ENCODE peak calls at places on chromosomes 1 and 21, in nine cellular contexts. Z is stomach, P is MM.1S, U is suprapubic skin, M is transverse colon, N is ovary, J is pancreas, E is Panc1, Q is heart right ventricle. R is an unnamed sample.

GRCh38 chr1:244674446-244674845 is 21.5 kb downstream of the DESI2 start:
- DNase-seq in P (no peak), E (no peak), J (no peak), U (no peak), Q (no peak), N (no peak), Z (no peak), M (no peak), R (no peak)

GRCh38 chr21:24369751-24370150 is 1237.5 kb downstream of the MRPL39 start:
- DNase-seq in J (no peak), Q (no peak), E (no peak), P (no peak), U (no peak), M (no peak), Z (no peak), N (no peak), R (no peak)

GRCh38 chr1:68231627-68232303 is 558 bp downstream of the WLS start:
- DNase-seq in J (peak; percentile 67), Q (peak; percentile 48), N (peak; percentile 83), U (peak; percentile 84), P (peak; percentile 16), Z (peak; percentile 59), E (no peak), M (peak; percentile 69), R (no peak)

GRCh38 chr1:69777933-69778332 is 210.2 kb downstream of the LRRC7 start:
- DNase-seq in Z (no peak), E (no peak), M (no peak), P (no peak), U (no peak), Q (no peak), J (no peak), N (no peak), R (no peak)

GRCh38 chr1:38991638-38992449 is 768 bp downstream of the AKIRIN1 start:
- DNase-seq in M (peak; percentile 37), J (peak; percentile 62), E (no peak), Z (peak; percentile 27), U (no peak), P (no peak), N (peak; percentile 62), Q (peak; percentile 28), R (no peak)

GRCh38 chr1:1169429-1170214 is 4.1 kb upstream of the TTLL10 start:
- DNase-seq in Z (no peak), P (no peak), M (no peak), U (no peak), J (peak; percentile 73), Q (peak; percentile 7), N (no peak), E (no peak), R (no peak)

GRCh38 chr1:189962171-189962570 is 515.5 kb downstream of the BRINP3 start:
- DNase-seq in E (no peak), J (no peak), Z (no peak), N (no peak), Q (no peak), P (no peak), U (no peak), M (no peak), R (no peak)

GRCh38 chr1:115606305-115606704 is 35.5 kb upstream of the VANGL1 start:
- DNase-seq in U (no peak), P (no peak), Q (no peak), M (no peak), N (no peak), Z (no peak), E (no peak), J (no peak), R (no peak)

DNA sequence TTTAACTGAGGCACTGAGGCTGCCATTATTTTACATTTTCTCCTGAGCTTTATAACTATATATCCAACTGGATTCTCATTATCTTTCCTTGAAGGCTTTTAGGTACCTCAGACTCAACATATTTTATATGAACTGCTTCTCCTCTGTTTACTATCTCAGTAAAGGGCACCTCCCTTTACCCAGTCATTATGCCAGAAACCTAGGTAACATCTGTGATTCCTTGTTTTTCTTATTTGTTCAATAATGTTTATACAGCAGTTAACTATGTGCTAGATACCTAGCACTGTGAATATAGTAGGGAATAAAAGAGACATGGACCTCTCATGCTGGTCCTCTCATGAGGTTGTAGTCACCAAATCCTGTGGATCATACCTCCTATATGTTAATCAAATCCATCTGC is 25.6 kb downstream of the PPP1R12B start:
- DNase-seq in Z (no peak), E (no peak), N (no peak), U (no peak), P (no peak), J (no peak), Q (no peak), M (no peak), R (no peak)
- H3K4me1 ChIP-seq in Z (no peaks in the 10 kb centered on the region), E (no peaks in the 10 kb centered on the region), N (no peaks in the 10 kb centered on the region), U (no peaks in the 10 kb centered on the region), P (peaks cover 3% of the 10 kb centered on the region), J (no peaks in the 10 kb centered on the region), Q (no peaks in the 10 kb centered on the region), M (no peaks in the 10 kb centered on the region), R (no peaks in the 10 kb centered on the region)

DNA sequence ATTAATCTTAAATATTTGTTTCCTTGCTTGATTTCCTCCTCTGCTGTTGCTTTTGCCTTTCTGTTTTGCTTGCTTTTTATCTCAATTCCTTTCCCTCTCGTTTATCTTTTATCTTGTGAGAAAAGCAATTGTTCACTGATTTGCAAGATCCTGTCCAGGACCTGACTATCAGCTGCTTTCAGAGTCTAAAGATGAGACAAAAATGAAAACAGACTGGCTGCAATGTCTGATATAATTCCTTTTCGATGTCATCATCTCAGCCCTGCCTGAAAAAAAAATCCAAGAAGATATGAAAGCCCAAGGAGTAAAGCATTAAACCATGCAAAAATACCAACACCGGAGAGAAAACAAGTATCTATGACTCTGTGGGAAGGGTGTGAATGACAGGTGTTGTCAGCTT is 225.5 kb downstream of the PATJ start:
- DNase-seq in J (no peak), M (no peak), E (no peak), Z (no peak), U (no peak), Q (no peak), P (no peak), N (no peak), R (no peak)
- H3K4me3 ChIP-seq in J (no peak overlapping the region), M (no peak overlapping the region), E (no peak overlapping the region), Z (no peak overlapping the region), U (no peak overlapping the region), Q (no peak overlapping the region), P (no peak overlapping the region), N (no peak overlapping the region), R (no peak overlapping the region)

DNA sequence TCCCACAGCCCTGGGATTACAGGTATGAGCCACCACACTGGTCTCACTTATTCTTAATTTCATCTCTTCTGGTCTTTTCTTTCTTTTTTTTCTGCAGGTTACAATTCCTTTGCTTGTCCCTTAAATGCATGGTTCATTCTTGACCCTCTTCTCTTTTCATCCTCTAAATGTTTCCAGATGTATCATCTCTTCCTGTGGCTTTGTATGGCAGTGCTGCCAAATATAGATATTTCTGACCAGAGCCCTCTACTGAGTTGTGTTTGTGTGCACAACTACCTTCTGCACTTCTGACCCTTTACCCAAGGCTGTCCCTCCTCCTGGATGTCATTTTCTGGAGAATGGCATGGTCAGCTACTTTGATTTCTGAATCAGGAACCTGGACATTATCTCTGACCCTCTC is 32.5 kb downstream of the OLFML3 start:
- DNase-seq in E (no peak), P (no peak), Q (no peak), U (no peak), N (no peak), M (no peak), J (no peak), Z (no peak), R (no peak)
- H3K4me1 ChIP-seq in E (no peaks in the 10 kb centered on the region), P (no peaks in the 10 kb centered on the region), Q (no peaks in the 10 kb centered on the region), U (no peaks in the 10 kb centered on the region), N (no peaks in the 10 kb centered on the region), M (no peaks in the 10 kb centered on the region), J (no peaks in the 10 kb centered on the region), Z (no peaks in the 10 kb centered on the region), R (peaks cover 2% of the 10 kb centered on the region)

GRCh38 chr1:156428772-156429288 is 59.8 kb downstream of the RHBG start:
- DNase-seq in J (no peak), M (no peak), E (no peak), Q (no peak), U (no peak), N (no peak), Z (no peak), P (no peak), R (no peak)
- H3K4me3 ChIP-seq in J (no peak overlapping the region), M (no peak overlapping the region), E (no peak overlapping the region), Q (no peak overlapping the region), U (no peak overlapping the region), N (no peak overlapping the region), Z (no peak overlapping the region), P (no peak overlapping the region), R (no peak overlapping the region)

GRCh38 chr1:234729566-234729965 is 119.6 kb upstream of the IRF2BP2 start:
- DNase-seq in M (no peak), Z (no peak), E (no peak), J (no peak), Q (no peak), P (no peak), N (no peak), U (no peak), R (no peak)

GRCh38 chr1:234730542-234731370 is 120.8 kb upstream of the IRF2BP2 start:
- DNase-seq in U (no peak), E (no peak), Z (no peak), N (no peak), P (no peak), Q (no peak), J (no peak), M (no peak), R (no peak)

GRCh38 chr1:234727018-234727757 is 117.2 kb upstream of the IRF2BP2 start:
- DNase-seq in Z (no peak), N (no peak), E (no peak), J (no peak), U (no peak), P (peak; percentile 60), M (no peak), Q (no peak), R (no peak)

GRCh38 chr1:234730110-234730509 is 120.1 kb upstream of the IRF2BP2 start:
- DNase-seq in Z (no peak), M (no peak), U (no peak), N (no peak), Q (no peak), P (no peak), J (no peak), E (no peak), R (no peak)

DNA sequence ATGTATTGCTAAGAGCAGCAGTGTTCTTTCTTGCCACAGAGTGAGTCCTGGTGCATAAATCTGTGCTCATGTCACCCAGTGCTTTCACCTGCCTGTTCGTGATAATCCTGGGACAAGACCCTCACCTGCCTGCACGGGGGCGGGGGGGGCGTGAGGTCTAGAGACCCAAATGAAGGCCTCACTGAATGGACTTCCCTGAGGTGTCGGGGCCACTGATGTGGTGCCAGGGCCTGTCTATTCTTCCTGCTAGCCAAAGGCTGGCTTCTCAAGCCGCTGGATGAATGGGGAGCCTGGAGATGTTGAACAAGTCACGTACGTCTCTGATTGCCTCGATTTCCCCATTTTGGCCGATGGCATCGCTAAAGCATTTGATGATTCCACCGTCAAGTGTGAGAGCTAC is 118.8 kb upstream of the IRF2BP2 start:
- DNase-seq in N (no peak), P (no peak), Z (no peak), M (no peak), U (no peak), E (no peak), Q (no peak), J (no peak), R (no peak)
- H3K4me1 ChIP-seq in N (peaks cover 30% of the 10 kb centered on the region), P (peaks cover 15% of the 10 kb centered on the region), Z (peaks cover 45% of the 10 kb centered on the region), M (peaks cover 28% of the 10 kb centered on the region), U (peaks cover 56% of the 10 kb centered on the region), E (peaks cover 56% of the 10 kb centered on the region), Q (peaks cover 30% of the 10 kb centered on the region), J (peaks cover 25% of the 10 kb centered on the region), R (peaks cover 15% of the 10 kb centered on the region)